ENCODE peak calls at places on chromosomes 2 and 18, in five cellular contexts. One of them, this sample, is unnamed.
A peak's percentile ranks its signal among the peaks of the same experiment; 100 is the strongest.

GRCh38 chr2:177303939-177304338 is 39.4 kb upstream of the NFE2L2 start:
- DNase-seq in NCI-H446 treated with DMSO at 0.1 percent for 48 hours: no peak
- DNase-seq in AG20443: no peak
- DNase-seq in C1 segment of cervical spinal cord: no peak
- DNase-seq in naive thymus-derived CD4-positive, alpha-beta T cell: no peak
- DNase-seq in this sample: no peak

GRCh38 chr2:181466661-181467576 is 9.7 kb downstream of the ITGA4 start:
- DNase-seq in NCI-H446 treated with DMSO at 0.1 percent for 48 hours: peak; percentile 33
- DNase-seq in AG20443: peak; percentile 15
- DNase-seq in C1 segment of cervical spinal cord: no peak
- DNase-seq in naive thymus-derived CD4-positive, alpha-beta T cell: peak; percentile 58
- DNase-seq in this sample: peak; percentile 61

GRCh38 chr2:128374711-128375413 is 56.2 kb upstream of the HS6ST1 start:
- DNase-seq in NCI-H446 treated with DMSO at 0.1 percent for 48 hours: peak; percentile 21
- DNase-seq in AG20443: no peak
- DNase-seq in C1 segment of cervical spinal cord: no peak
- DNase-seq in naive thymus-derived CD4-positive, alpha-beta T cell: no peak
- DNase-seq in this sample: peak; percentile 54

GRCh38 chr2:224847961-224848850 is 132.0 kb upstream of the CCDC195 start:
- DNase-seq in NCI-H446 treated with DMSO at 0.1 percent for 48 hours: peak; percentile 86
- DNase-seq in AG20443: peak; percentile 52
- DNase-seq in C1 segment of cervical spinal cord: no peak
- DNase-seq in naive thymus-derived CD4-positive, alpha-beta T cell: no peak
- DNase-seq in this sample: peak; percentile 90

GRCh38 chr2:109264595-109265328 is 135.8 kb downstream of the SH3RF3 start:
- DNase-seq in NCI-H446 treated with DMSO at 0.1 percent for 48 hours: no peak
- DNase-seq in AG20443: peak; percentile 65
- DNase-seq in C1 segment of cervical spinal cord: no peak
- DNase-seq in naive thymus-derived CD4-positive, alpha-beta T cell: no peak
- DNase-seq in this sample: peak; percentile 75

GRCh38 chr18:13219576-13219975 is 1.0 kb downstream of the LDLRAD4 start:
- DNase-seq in NCI-H446 treated with DMSO at 0.1 percent for 48 hours: no peak
- DNase-seq in AG20443: no peak
- DNase-seq in C1 segment of cervical spinal cord: no peak
- DNase-seq in naive thymus-derived CD4-positive, alpha-beta T cell: no peak
- DNase-seq in this sample: no peak

GRCh38 chr18:11004951-11005350 is 144.4 kb downstream of the PIEZO2 start:
- DNase-seq in NCI-H446 treated with DMSO at 0.1 percent for 48 hours: no peak
- DNase-seq in AG20443: no peak
- DNase-seq in C1 segment of cervical spinal cord: no peak
- DNase-seq in naive thymus-derived CD4-positive, alpha-beta T cell: no peak
- DNase-seq in this sample: no peak

GRCh38 chr18:2451556-2451955 is 119.7 kb downstream of the METTL4 start:
- DNase-seq in NCI-H446 treated with DMSO at 0.1 percent for 48 hours: no peak
- DNase-seq in AG20443: no peak
- DNase-seq in C1 segment of cervical spinal cord: no peak
- DNase-seq in naive thymus-derived CD4-positive, alpha-beta T cell: no peak
- DNase-seq in this sample: no peak

GRCh38 chr18:32696376-32696775 is 76.4 kb downstream of the KLHL14 start:
- DNase-seq in NCI-H446 treated with DMSO at 0.1 percent for 48 hours: no peak
- DNase-seq in AG20443: no peak
- DNase-seq in C1 segment of cervical spinal cord: no peak
- DNase-seq in naive thymus-derived CD4-positive, alpha-beta T cell: no peak
- DNase-seq in this sample: no peak

GRCh38 chr2:85272357-85272756 is 55.4 kb downstream of the TGOLN2 start:
- DNase-seq in NCI-H446 treated with DMSO at 0.1 percent for 48 hours: no peak
- DNase-seq in AG20443: no peak
- DNase-seq in C1 segment of cervical spinal cord: no peak
- DNase-seq in naive thymus-derived CD4-positive, alpha-beta T cell: no peak
- DNase-seq in this sample: no peak

This sample was measured in AG10803.